ENCODE peak calls at places on chromosome 21, in nine cellular contexts. C is C1 segment of cervical spinal cord; L is Calu3; W is skeletal muscle cell; J is HuH-7; A is activated gamma-delta T cell treated with anti-CD3 and anti-CD28 coated beads, Interleukin-2, amount 50 U/mL, for 16 hours; H is left cardiac atrium; X is NCI-H1092; U is activated CD4-positive, alpha-beta T cell treated with anti-CD3 and anti-CD28 coated beads for 24 hours. R is an unnamed sample.

GRCh38 chr21:26391166-26391565 is 181.9 kb downstream of the CYYR1 start:
- DNase-seq in C (no peak), L (no peak), W (no peak), J (no peak), A (no peak), H (no peak), X (no peak), U (no peak), R (no peak)

GRCh38 chr21:32131960-32132359 is 146.9 kb downstream of the MIS18A start:
- DNase-seq in C (no peak), L (no peak), W (no peak), J (no peak), A (no peak), H (no peak), X (no peak), U (no peak), R (peak)

GRCh38 chr21:41602511-41602910 is 94.6 kb upstream of the TMPRSS2 start:
- DNase-seq in C (no peak), L (no peak), W (no peak), J (no peak), A (no peak), H (no peak), X (no peak), U (no peak), R (no peak)

GRCh38 chr21:25903599-25903998 is 168.8 kb downstream of the GABPA start:
- DNase-seq in C (no peak), L (no peak), W (no peak), J (no peak), A (no peak), H (no peak), X (no peak), U (no peak), R (no peak)

GRCh38 chr21:31772674-31773555 is 41.0 kb upstream of the SCAF4 start:
- DNase-seq in C (no peak), L (no peak), W (no peak), J (no peak), A (no peak), H (no peak), X (no peak), U (no peak), R (no peak)

GRCh38 chr21:44368711-44369446 is 15.5 kb downstream of the TRPM2 start:
- DNase-seq in C (no peak), L (no peak), W (no peak), J (peak), A (no peak), H (no peak), X (peak), U (no peak), R (no peak)

GRCh38 chr21:34882719-34883131 is 166.4 kb downstream of the RUNX1 start:
- DNase-seq in C (no peak), L (no peak), W (no peak), J (no peak), A (no peak), H (no peak), X (no peak), U (no peak), R (no peak)

GRCh38 chr21:36690637-36691538 is 8.0 kb upstream of the SIM2 start:
- DNase-seq in C (no peak), L (no peak), W (no peak), J (no peak), A (no peak), H (no peak), X (no peak), U (no peak), R (no peak)

GRCh38 chr21:38948377-38948776 is 142.6 kb downstream of the ETS2 start:
- DNase-seq in C (no peak), L (no peak), W (no peak), J (no peak), A (no peak), H (no peak), X (no peak), U (no peak), R (no peak)

GRCh38 chr21:46639489-46640386 is 4.3 kb downstream of the PRMT2 start:
- DNase-seq in C (no peak), L (no peak), W (no peak), J (no peak), A (no peak), H (no peak), X (no peak), U (no peak), R (peak)

GRCh38 chr21:42129300-42130266 is 58.5 kb downstream of the UMODL1 start:
- DNase-seq in C (no peak), L (no peak), W (no peak), J (no peak), A (no peak), H (no peak), X (no peak), U (no peak), R (no peak)

GRCh38 chr21:29787011-29787909 is 152.5 kb downstream of the GRIK1 start:
- DNase-seq in C (no peak), L (no peak), W (no peak), J (no peak), A (no peak), H (no peak), X (no peak), U (no peak), R (no peak)

GRCh38 chr21:32958288-32958992 is 67.3 kb upstream of the OLIG2 start:
- DNase-seq in C (no peak), L (peak), W (no peak), J (no peak), A (no peak), H (no peak), X (no peak), U (no peak), R (no peak)

GRCh38 chr21:33644383-33645074 is 2.2 kb downstream of the ITSN1 start:
- DNase-seq in C (no peak), L (no peak), W (peak), J (no peak), A (no peak), H (peak), X (no peak), U (no peak), R (no peak)

GRCh38 chr21:44695176-44695575 is 1.8 kb upstream of the KRTAP10-12 start:
- DNase-seq in C (no peak), L (no peak), W (no peak), J (no peak), A (no peak), H (no peak), X (no peak), U (no peak), R (no peak)

GRCh38 chr21:46325073-46325912 is 1.3 kb downstream of the PCNT start:
- DNase-seq in C (peak), L (peak), W (no peak), J (peak), A (no peak), H (peak), X (peak), U (peak), R (peak)

GRCh38 chr21:37552496-37553399 is 186.2 kb downstream of the DYRK1A start:
- DNase-seq in C (no peak), L (no peak), W (no peak), J (no peak), A (no peak), H (peak), X (no peak), U (no peak), R (no peak)

GRCh38 chr21:32216293-32216692 is 62.6 kb downstream of the MIS18A start:
- DNase-seq in C (no peak), L (no peak), W (no peak), J (no peak), A (no peak), H (no peak), X (no peak), U (no peak), R (no peak)

GRCh38 chr21:42269382-42269781 is 45.8 kb downstream of the TFF3 start:
- DNase-seq in C (no peak), L (no peak), W (no peak), J (no peak), A (no peak), H (no peak), X (no peak), U (no peak), R (no peak)

GRCh38 chr21:42880352-42880751 is 1.0 kb upstream of the WDR4 start:
- DNase-seq in C (no peak), L (no peak), W (no peak), J (no peak), A (no peak), H (no peak), X (no peak), U (no peak), R (no peak)

GRCh38 chr21:26123012-26123411 is 47.6 kb downstream of the APP start:
- DNase-seq in C (no peak), L (no peak), W (no peak), J (no peak), A (no peak), H (no peak), X (no peak), U (no peak), R (no peak)

GRCh38 chr21:21102874-21103273 is 104.7 kb downstream of the NCAM2 start:
- DNase-seq in C (no peak), L (no peak), W (no peak), J (no peak), A (no peak), H (no peak), X (no peak), U (no peak), R (no peak)

GRCh38 chr21:39088831-39089380 is 94.3 kb downstream of the PSMG1 start:
- DNase-seq in C (no peak), L (no peak), W (peak), J (peak), A (no peak), H (no peak), X (no peak), U (no peak), R (no peak)

GRCh38 chr21:45279446-45280177 is 8.1 kb downstream of the POFUT2 start:
- DNase-seq in C (no peak), L (no peak), W (no peak), J (no peak), A (no peak), H (no peak), X (no peak), U (no peak), R (no peak)